ENCODE peak calls at places on chromosomes 13 and 19, in nine cellular contexts. D is astrocyte of the spinal cord; F is amniotic stem cell; G is body of pancreas; X is stimulated activated CD8-positive, alpha-beta memory T cell treated with anti-CD3 and anti-CD28 coated beads, Interleukin-7, amount 100 ng/mL, for 48 hours; I is AG10803; E is Panc1; T is NCI-H2227 treated with DMSO at 0.1 percent for 48 hours; A is left ventricle myocardium inferior. R is an unnamed sample.

GRCh38 chr13:20126460-20127262 is 34.2 kb downstream of the GJA3 start:
- DNase-seq in G (no peak), I (no peak), A (no peak), F (no peak), D (no peak), E (no peak), T (no peak), X (no peak), R (no peak)

GRCh38 chr13:79442706-79443105 is 36.7 kb upstream of the RBM26 start:
- DNase-seq in F (no peak), I (no peak), A (no peak), T (no peak), X (no peak), D (no peak), G (no peak), E (no peak), R (no peak)

GRCh38 chr19:40365010-40365409 is 16.5 kb downstream of the PLD3 start:
- DNase-seq in F (no peak), A (no peak), E (no peak), I (no peak), X (no peak), T (no peak), D (no peak), G (no peak), R (no peak)

GRCh38 chr13:30002577-30002976 is 152.2 kb upstream of the UBL3 start:
- DNase-seq in E (no peak), X (no peak), T (no peak), I (peak; percentile 82), A (no peak), G (no peak), D (peak; percentile 63), F (no peak), R (no peak)

GRCh38 chr13:46885018-46885417 is 11.8 kb downstream of the HTR2A start:
- DNase-seq in T (no peak), X (no peak), D (no peak), E (no peak), I (no peak), A (no peak), G (no peak), F (no peak), R (no peak)

GRCh38 chr13:34847751-34848150 is 94.3 kb upstream of the NBEA start:
- DNase-seq in E (no peak), A (no peak), F (no peak), D (no peak), T (no peak), X (no peak), I (no peak), G (no peak), R (no peak)

GRCh38 chr13:45704211-45704739 is 2.2 kb downstream of the CBY2 start:
- DNase-seq in X (no peak), A (no peak), I (no peak), F (no peak), E (no peak), G (no peak), T (no peak), D (no peak), R (no peak)

GRCh38 chr13:40094056-40094455 is 438.6 kb downstream of the COG6 start:
- DNase-seq in F (no peak), A (no peak), D (no peak), G (no peak), E (no peak), T (no peak), X (no peak), I (no peak), R (no peak)

GRCh38 chr13:23794267-23795161 is 94.7 kb downstream of the MIPEP start:
- DNase-seq in I (peak; percentile 61), X (no peak), A (no peak), D (peak; percentile 72), T (no peak), E (peak; percentile 52), F (peak; percentile 34), G (no peak), R (no peak)

GRCh38 chr19:7515471-7516226 is at the start of gene ZNF358:
- DNase-seq in E (no peak), D (peak; percentile 58), T (peak; percentile 36), G (peak; percentile 69), X (peak; percentile 27), F (no peak), A (peak; percentile 85), I (peak; percentile 72), R (peak; percentile 8)

GRCh38 chr19:2438178-2438577 is 10.8 kb upstream of the TIMM13 start:
- DNase-seq in D (no peak), T (no peak), X (no peak), I (no peak), F (no peak), E (no peak), G (no peak), A (no peak), R (no peak)

GRCh38 chr13:30978981-30979956 is 46.8 kb downstream of the TEX26 start:
- DNase-seq in E (no peak), F (no peak), T (no peak), I (no peak), D (no peak), G (peak; percentile 19), X (no peak), A (no peak), R (no peak)

GRCh38 chr19:2475018-2475701 is 767 bp upstream of the GADD45B start:
- DNase-seq in I (peak; percentile 58), A (peak; percentile 62), T (no peak), G (peak; percentile 63), X (peak; percentile 43), D (peak; percentile 73), E (no peak), F (no peak), R (no peak)

GRCh38 chr13:73000027-73000674 is 58.7 kb upstream of the KLF5 start:
- DNase-seq in G (no peak), X (no peak), I (peak; percentile 8), A (no peak), T (no peak), F (peak; percentile 9), D (peak; percentile 55), E (no peak), R (no peak)

GRCh38 chr13:20160346-20161274 is at the start of gene GJA3:
- DNase-seq in I (peak; percentile 4), A (peak; percentile 64), F (no peak), T (no peak), E (no peak), X (peak; percentile 38), G (no peak), D (no peak), R (no peak)

GRCh38 chr19:11296264-11296663 is 304 bp downstream of the TSPAN16 start:
- DNase-seq in I (peak; percentile 37), F (no peak), E (no peak), G (no peak), T (no peak), D (no peak), X (no peak), A (no peak), R (no peak)

GRCh38 chr19:4083677-4084546 is 17.2 kb upstream of the ZBTB7A start:
- DNase-seq in X (no peak), D (no peak), T (no peak), A (no peak), I (no peak), E (no peak), G (peak; percentile 14), F (no peak), R (no peak)

GRCh38 chr13:111202149-111202548 is 87.0 kb downstream of the ARHGEF7 start:
- DNase-seq in E (no peak), G (no peak), F (no peak), I (no peak), D (no peak), X (no peak), A (no peak), T (no peak), R (no peak)

GRCh38 chr19:13692096-13692495 is 72.2 kb upstream of the MRI1 start:
- DNase-seq in X (no peak), A (no peak), D (peak; percentile 69), T (no peak), E (no peak), I (peak; percentile 73), G (no peak), F (no peak), R (peak; percentile 35)

GRCh38 chr13:41785402-41786142 is 175.3 kb downstream of the VWA8 start:
- DNase-seq in F (no peak), T (no peak), G (no peak), E (no peak), D (no peak), I (no peak), A (no peak), X (no peak), R (no peak)

GRCh38 chr13:31437975-31438374 is 238.2 kb downstream of the B3GLCT start:
- DNase-seq in X (no peak), I (no peak), G (no peak), A (no peak), T (no peak), D (no peak), F (peak; percentile 24), E (no peak), R (no peak)

GRCh38 chr19:13014921-13015280 is 19.6 kb downstream of the NFIX start:
- DNase-seq in D (no peak), I (no peak), T (no peak), X (no peak), E (no peak), F (no peak), A (no peak), G (no peak), R (no peak)

GRCh38 chr19:41332000-41332399 is 21.7 kb downstream of the TGFB1 start:
- DNase-seq in A (no peak), T (no peak), D (no peak), F (no peak), X (no peak), G (no peak), I (no peak), E (no peak), R (no peak)

GRCh38 chr19:46630806-46631205 is 5.2 kb downstream of the GNG8 start:
- DNase-seq in X (no peak), G (no peak), F (no peak), D (no peak), A (no peak), E (no peak), I (no peak), T (no peak), R (no peak)

GRCh38 chr19:12779162-12779993 is 4.0 kb upstream of the HOOK2 start:
- DNase-seq in E (no peak), G (peak; percentile 57), I (peak; percentile 76), F (no peak), X (no peak), A (peak; percentile 73), T (no peak), D (peak; percentile 95), R (no peak)

GRCh38 chr19:5293607-5294089 is 47.0 kb downstream of the PTPRS start:
- DNase-seq in D (peak; percentile 44), G (no peak), E (no peak), X (no peak), A (no peak), F (peak; percentile 33), I (peak; percentile 56), T (peak; percentile 8), R (peak; percentile 61)

GRCh38 chr13:51816604-51817254 is 12.8 kb upstream of the DHRS12 start:
- DNase-seq in G (no peak), A (no peak), F (no peak), D (no peak), X (no peak), E (no peak), T (no peak), I (no peak), R (no peak)

GRCh38 chr13:51793570-51794273 is 10.2 kb downstream of the DHRS12 start:
- DNase-seq in E (no peak), I (peak; percentile 68), X (no peak), T (no peak), A (no peak), F (peak; percentile 67), G (peak; percentile 67), D (peak; percentile 87), R (no peak)

GRCh38 chr13:77692746-77693448 is 4.6 kb upstream of the SLAIN1 start:
- DNase-seq in T (no peak), G (no peak), A (no peak), I (no peak), E (no peak), D (no peak), X (no peak), F (no peak), R (no peak)

GRCh38 chr19:12778905-12779161 is 3.5 kb upstream of the HOOK2 start:
- DNase-seq in D (no peak), A (no peak), G (no peak), T (no peak), I (no peak), F (no peak), E (no peak), X (no peak), R (no peak)

GRCh38 chr19:40805258-40805868 is 6.4 kb downstream of the EGLN2 start:
- DNase-seq in G (peak; percentile 83), D (no peak), F (no peak), I (no peak), A (no peak), T (no peak), E (no peak), X (no peak), R (no peak)